ENCODE peak calls at places on chromosomes 16 and 17, in four cellular contexts. H, V, Z and A are unnamed samples.

GRCh38 chr17:49216953-49217650 is 6.6 kb downstream of the ABI3 start:
- ATAC-seq in H (no peak), V (peak; percentile 70), Z (peak; percentile 83), A (peak; percentile 78)

GRCh38 chr17:21283482-21284318 is 811 bp upstream of the MAP2K3 start:
- ATAC-seq in H (peak; percentile 22), V (peak; percentile 0), Z (no peak), A (peak; percentile 0)

GRCh38 chr17:79372470-79373238 is 238.2 kb downstream of the RBFOX3 start:
- ATAC-seq in H (no peak), V (no peak), Z (no peak), A (no peak)

GRCh38 chr17:75809631-75810111 is 25.1 kb downstream of the UNK start:
- ATAC-seq in H (no peak), V (no peak), Z (peak; percentile 21), A (no peak)

GRCh38 chr16:89623511-89624232 is 10.2 kb downstream of the DPEP1 start:
- ATAC-seq in H (no peak), V (peak; percentile 47), Z (no peak), A (no peak)

GRCh38 chr16:11052080-11052808 is 107.9 kb downstream of the CLEC16A start:
- ATAC-seq in H (peak; percentile 85), V (peak; percentile 48), Z (no peak), A (no peak)

GRCh38 chr17:59511726-59512125 is 53.7 kb upstream of the DHX40 start:
- ATAC-seq in H (no peak), V (no peak), Z (no peak), A (no peak)

GRCh38 chr16:49350265-49351103 is 23.1 kb upstream of the C16orf78 start:
- ATAC-seq in H (peak; percentile 36), V (peak; percentile 57), Z (peak; percentile 61), A (no peak)

GRCh38 chr16:58859958-58860669 is 126.0 kb upstream of the GOT2 start:
- ATAC-seq in H (no peak), V (no peak), Z (no peak), A (no peak)

GRCh38 chr16:58615280-58615679 is 14.3 kb downstream of the CNOT1 start:
- ATAC-seq in H (no peak), V (no peak), Z (no peak), A (no peak)

GRCh38 chr16:48511071-48511540 is 98.9 kb downstream of the N4BP1 start:
- ATAC-seq in H (no peak), V (peak; percentile 31), Z (no peak), A (peak; percentile 67)

GRCh38 chr17:17754719-17755686 is 73.7 kb downstream of the RAI1 start:
- ATAC-seq in H (no peak), V (peak; percentile 79), Z (peak; percentile 67), A (no peak)

GRCh38 chr17:44223574-44224046 is 4.1 kb upstream of the UBTF start:
- ATAC-seq in H (no peak), V (no peak), Z (no peak), A (no peak)

GRCh38 chr17:44840274-44840673 is 7.4 kb upstream of the HIGD1B start:
- ATAC-seq in H (peak; percentile 36), V (no peak), Z (no peak), A (no peak)

GRCh38 chr16:4909825-4910224 is 27.1 kb downstream of the PPL start:
- ATAC-seq in H (no peak), V (no peak), Z (no peak), A (no peak)

GRCh38 chr17:49910094-49910857 is 58.7 kb upstream of the DLX4 start:
- ATAC-seq in H (no peak), V (peak; percentile 6), Z (no peak), A (no peak)

GRCh38 chr17:28624148-28624547 is 10.2 kb upstream of the RSKR start:
- ATAC-seq in H (no peak), V (no peak), Z (peak; percentile 32), A (no peak)

GRCh38 chr16:79601092-79601977 is 798 bp upstream of the MAF start:
- ATAC-seq in H (peak; percentile 8), V (peak; percentile 64), Z (peak; percentile 64), A (peak; percentile 22)

GRCh38 chr17:77602062-77602746 is 356.3 kb upstream of the TNRC6C start:
- ATAC-seq in H (no peak), V (peak; percentile 43), Z (peak; percentile 95), A (peak; percentile 95)

GRCh38 chr16:17939723-17940122 is 396.8 kb downstream of the NPIPA8 start:
- ATAC-seq in H (no peak), V (no peak), Z (no peak), A (no peak)

GRCh38 chr17:17876959-17877547 is 40.3 kb upstream of the SREBF1 start:
- ATAC-seq in H (no peak), V (peak; percentile 82), Z (peak; percentile 70), A (peak; percentile 72)

GRCh38 chr16:13205352-13205751 is 304.0 kb downstream of the SHISA9 start:
- ATAC-seq in H (no peak), V (no peak), Z (no peak), A (no peak)

GRCh38 chr16:30914849-30915248 is 8.5 kb upstream of the FBXL19 start:
- ATAC-seq in H (no peak), V (no peak), Z (no peak), A (no peak)

GRCh38 chr17:49388290-49388640 is 26.2 kb upstream of the ZNF652 start:
- ATAC-seq in H (peak; percentile 85), V (no peak), Z (no peak), A (no peak)

GRCh38 chr17:75373290-75373689 is 32.2 kb downstream of the GRB2 start:
- ATAC-seq in H (no peak), V (no peak), Z (peak; percentile 65), A (no peak)

GRCh38 chr17:37502009-37502936 is 12.6 kb downstream of the DUSP14 start:
- ATAC-seq in H (no peak), V (no peak), Z (no peak), A (no peak)

GRCh38 chr17:68734202-68734825 is 133.1 kb upstream of the FAM20A start:
- ATAC-seq in H (no peak), V (no peak), Z (no peak), A (no peak)

GRCh38 chr16:73430138-73430537 is 382.2 kb upstream of the ZFHX3 start:
- ATAC-seq in H (no peak), V (no peak), Z (no peak), A (no peak)

GRCh38 chr16:28473714-28474265 is 1.7 kb upstream of the NPIPB7 start:
- ATAC-seq in H (no peak), V (no peak), Z (no peak), A (no peak)

GRCh38 chr17:65163990-65164495 is 26.9 kb downstream of the RGS9 start:
- ATAC-seq in H (peak; percentile 97), V (no peak), Z (peak; percentile 36), A (peak; percentile 22)

GRCh38 chr16:87541004-87541881 is 48.4 kb upstream of the ZCCHC14 start:
- ATAC-seq in H (no peak), V (no peak), Z (peak; percentile 79), A (peak; percentile 49)

GRCh38 chr17:77457572-77458201 is 316.9 kb downstream of the SEC14L1 start:
- ATAC-seq in H (no peak), V (no peak), Z (no peak), A (no peak)